ENCODE peak calls at places on chromosomes 6 and 20, in ten cellular contexts. K, D, C, H, V, E, A, L, M and X are unnamed samples. For H3K9me3, the result is how much of the 10 kb centered on the place peaks cover.

GRCh38 chr6:124573953-124574352 is 388.3 kb upstream of the RNF217 start:
- DNase-seq in H (no peak), D (no peak), V (no peak), E (no peak), A (no peak), K (no peak), M (no peak), C (no peak), L (no peak), X (no peak)

GRCh38 chr20:47050996-47051395 is 156.4 kb downstream of the EYA2 start:
- DNase-seq in M (no peak), D (no peak), C (no peak), H (no peak), K (no peak), V (no peak), L (no peak), E (no peak), A (no peak), X (no peak)

GRCh38 chr6:37381579-37381978 is 27.8 kb downstream of the RNF8 start:
- DNase-seq in E (no peak), H (peak), A (peak), K (no peak), M (no peak), C (peak), V (no peak), L (no peak), D (peak), X (no peak)

GRCh38 chr6:27138837-27139752 is 108.4 kb upstream of the PRSS16 start:
- DNase-seq in D (no peak), M (peak), H (peak), K (no peak), C (no peak), E (peak), V (no peak), A (no peak), L (peak), X (peak)

GRCh38 chr6:149132336-149132735 is 185.2 kb upstream of the TAB2 start:
- DNase-seq in M (no peak), D (no peak), L (no peak), V (no peak), E (no peak), K (no peak), H (peak), A (no peak), C (no peak), X (no peak)

GRCh38 chr6:117550078-117550600 is 52.2 kb downstream of the GOPC start:
- DNase-seq in H (no peak), A (no peak), D (peak), V (no peak), K (no peak), M (no peak), C (no peak), E (no peak), L (no peak), X (no peak)

GRCh38 chr20:47298624-47299023 is 57.9 kb downstream of the ZMYND8 start:
- DNase-seq in L (no peak), C (no peak), A (no peak), K (no peak), H (no peak), V (no peak), M (no peak), E (no peak), D (no peak), X (no peak)

GRCh38 chr6:47105469-47106188 is 63.5 kb upstream of the ADGRF1 start:
- DNase-seq in A (no peak), K (no peak), C (no peak), D (no peak), H (no peak), E (no peak), L (no peak), V (no peak), M (no peak), X (peak)

GRCh38 chr20:60446273-60447111 is 488.3 kb downstream of the CDH26 start:
- DNase-seq in H (no peak), D (no peak), V (no peak), E (no peak), L (no peak), M (no peak), C (no peak), A (peak), K (no peak), X (peak)

GRCh38 chr20:58103961-58104360 is 124.5 kb downstream of the ANKRD60 start:
- DNase-seq in L (no peak), V (no peak), C (no peak), M (no peak), A (no peak), K (no peak), D (no peak), E (no peak), H (no peak), X (no peak)

GRCh38 chr6:160912411-160912810 is 79.2 kb upstream of the MAP3K4 start:
- DNase-seq in C (no peak), D (no peak), M (no peak), E (no peak), A (no peak), H (no peak), V (no peak), L (no peak), K (no peak), X (no peak)

GRCh38 chr6:89777455-89777854 is 42.1 kb downstream of the MDN1 start:
- DNase-seq in M (no peak), E (no peak), C (no peak), K (no peak), H (no peak), D (no peak), A (no peak), L (no peak), V (no peak), X (no peak)

GRCh38 chr20:53611449-53611894 is 17.8 kb upstream of the ZNF217 start:
- DNase-seq in M (no peak), C (no peak), K (no peak), H (no peak), L (no peak), A (peak), V (no peak), D (peak), E (no peak), X (peak)

GRCh38 chr6:158323561-158323958 is 11.3 kb downstream of the TULP4 start:
- DNase-seq in H (no peak), L (no peak), V (no peak), K (no peak), D (no peak), M (no peak), C (no peak), E (no peak), A (no peak), X (no peak)

GRCh38 chr20:61303217-61303616 is 51.2 kb downstream of the CDH4 start:
- DNase-seq in V (no peak), L (no peak), M (no peak), H (no peak), D (no peak), E (no peak), K (no peak), C (no peak), A (no peak), X (peak)

GRCh38 chr6:149938571-149939462 is 3.0 kb upstream of the ULBP2 start:
- DNase-seq in E (peak), K (no peak), M (no peak), V (no peak), C (no peak), D (no peak), L (no peak), A (no peak), H (no peak), X (peak)

GRCh38 chr6:157688960-157689599 is 134.0 kb upstream of the SNX9 start:
- DNase-seq in E (no peak), C (peak), H (peak), A (no peak), K (no peak), L (peak), D (no peak), M (no peak), V (no peak), X (peak)

GRCh38 chr6:77416839-77417238 is 46.5 kb downstream of the HTR1B start:
- DNase-seq in E (no peak), D (no peak), V (no peak), L (no peak), H (no peak), M (no peak), A (no peak), C (no peak), K (no peak), X (no peak)

GRCh38 chr6:169571123-169571962 is 130.5 kb downstream of the WDR27 start:
- DNase-seq in K (no peak), C (no peak), E (no peak), V (no peak), M (no peak), L (no peak), A (peak), D (no peak), H (no peak), X (peak)

GRCh38 chr6:108732101-108732870 is 115.9 kb upstream of the ARMC2 start:
- DNase-seq in H (peak), L (no peak), K (no peak), M (no peak), V (no peak), C (no peak), D (no peak), E (no peak), A (peak), X (peak)

GRCh38 chr6:2378891-2379652 is 133.7 kb upstream of the GMDS start:
- DNase-seq in V (no peak), M (no peak), A (peak), C (no peak), H (no peak), L (no peak), D (peak), K (no peak), E (no peak), X (peak)

GRCh38 chr6:38239719-38240451 is 399.8 kb downstream of the BTBD9 start:
- DNase-seq in H (no peak), K (no peak), M (no peak), L (no peak), D (no peak), E (no peak), A (peak), V (no peak), C (no peak), X (peak)

GRCh38 chr6:56984374-56984773 is 29.5 kb downstream of the BEND6 start:
- DNase-seq in K (no peak), L (no peak), V (no peak), C (no peak), A (peak), E (no peak), M (no peak), D (no peak), H (no peak), X (no peak)

GRCh38 chr6:85470023-85470410 is 20.1 kb downstream of the NT5E start:
- DNase-seq in L (no peak), K (no peak), E (no peak), H (no peak), M (no peak), V (no peak), A (peak), C (no peak), D (no peak), X (no peak)

GRCh38 chr20:53656653-53657288 is 63.1 kb upstream of the ZNF217 start:
- DNase-seq in E (no peak), D (no peak), H (no peak), C (no peak), M (no peak), L (no peak), V (no peak), K (no peak), A (peak), X (no peak)

GRCh38 chr20:49624317-49624716 is 56.4 kb upstream of the PTGIS start:
- DNase-seq in H (no peak), D (no peak), A (no peak), V (no peak), C (no peak), K (no peak), E (no peak), L (no peak), M (no peak), X (no peak)

GRCh38 chr6:168574699-168575195 is 133.8 kb downstream of the SMOC2 start:
- DNase-seq in L (no peak), H (peak), M (peak), C (no peak), A (no peak), E (peak), V (peak), D (no peak), K (peak), X (no peak)

GRCh38 chr20:5899444-5899843 is 50.9 kb downstream of the TRMT6 start:
- DNase-seq in M (no peak), K (no peak), V (no peak), D (no peak), E (no peak), C (no peak), A (no peak), L (no peak), H (no peak), X (no peak)

GRCh38 chr6:53557005-53557715 is 12.3 kb upstream of the GCLC start:
- DNase-seq in V (no peak), C (no peak), L (no peak), D (no peak), A (no peak), K (no peak), M (no peak), E (no peak), H (no peak), X (no peak)
- H3K9me3 ChIP-seq in V (under half), C (under half), L (under half), D (under half), A (under half), K (under half), M (under half), E (under half), H (under half), X (under half)

GRCh38 chr6:42091718-42092023 is 41.3 kb downstream of the TAF8 start:
- DNase-seq in A (no peak), K (no peak), M (no peak), L (no peak), C (no peak), V (no peak), H (no peak), E (peak), D (no peak), X (no peak)

GRCh38 chr6:42093582-42094329 is 43.4 kb downstream of the TAF8 start:
- DNase-seq in L (no peak), H (peak), V (no peak), K (no peak), M (peak), A (no peak), D (no peak), E (peak), C (no peak), X (no peak)

GRCh38 chr6:42090819-42091717 is 40.7 kb downstream of the TAF8 start:
- DNase-seq in L (no peak), E (no peak), M (no peak), A (no peak), K (no peak), H (no peak), V (no peak), D (no peak), C (no peak), X (no peak)

GRCh38 chr6:42095776-42096541 is 45.6 kb downstream of the TAF8 start:
- DNase-seq in M (no peak), K (no peak), D (no peak), A (no peak), L (no peak), H (peak), V (no peak), E (peak), C (no peak), X (no peak)

DNA sequence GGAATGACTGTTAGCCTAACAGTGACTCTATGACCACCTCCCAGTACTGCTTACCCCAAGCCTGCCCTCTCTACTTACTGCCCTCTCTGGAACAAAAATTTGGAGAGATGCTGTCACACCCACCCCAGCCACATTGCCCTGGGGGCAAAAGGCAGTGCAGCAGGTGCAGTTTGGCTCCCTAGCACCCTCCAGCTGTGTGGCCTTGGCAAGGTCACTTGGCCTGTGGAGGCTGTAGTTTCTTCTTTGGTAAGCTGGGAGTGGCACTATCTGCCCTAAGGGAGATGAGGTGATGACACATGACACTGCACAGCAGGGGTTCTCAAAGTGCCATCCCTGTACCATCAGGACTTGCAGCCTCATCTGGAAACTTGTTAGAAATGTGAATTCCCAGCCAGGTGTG is 44.7 kb downstream of the TAF8 start:
- DNase-seq in K (no peak), L (no peak), H (no peak), C (no peak), M (no peak), V (no peak), D (no peak), E (peak), A (no peak), X (no peak)
- TF ChIP-seq CTCF in K (no peak), L (no peak), H (no peak), C (no peak), M (no peak), V (no peak), D (no peak), E (no peak), A (no peak), X (no peak)

DNA sequence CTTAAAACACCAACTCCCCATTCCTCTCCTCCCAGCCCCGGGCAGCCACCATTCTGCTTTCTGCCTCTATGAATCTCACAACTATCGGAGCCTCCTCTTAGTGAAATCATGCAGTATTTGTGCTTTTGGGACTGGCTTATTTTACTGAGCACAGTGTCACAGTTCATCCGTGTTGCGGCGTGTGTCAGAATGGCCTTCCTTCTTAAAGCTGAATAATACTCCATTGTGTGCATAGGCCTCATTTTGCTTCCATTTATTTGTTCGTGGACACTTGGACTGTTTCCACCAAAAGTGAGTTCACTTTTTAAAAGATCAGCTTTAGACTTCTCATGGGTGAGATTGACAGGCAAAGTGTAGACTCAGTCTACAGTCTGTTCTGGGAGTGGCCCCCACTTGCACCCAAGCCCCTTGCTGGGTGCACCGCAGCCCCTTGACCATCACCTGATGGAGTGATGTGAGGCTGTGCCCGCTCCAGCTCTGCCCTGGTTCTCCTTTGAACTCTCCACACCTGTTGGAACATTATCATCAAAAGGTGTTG is 12.6 kb downstream of the DUSP22 start:
- DNase-seq in D (no peak), V (no peak), K (no peak), A (no peak), E (no peak), M (no peak), H (no peak), C (no peak), L (no peak), X (no peak)
- H3K9me3 ChIP-seq in D (under half), V (under half), K (under half), A (under half), E (under half), M (under half), H (under half), C (under half), L (under half), X (under half)

DNA sequence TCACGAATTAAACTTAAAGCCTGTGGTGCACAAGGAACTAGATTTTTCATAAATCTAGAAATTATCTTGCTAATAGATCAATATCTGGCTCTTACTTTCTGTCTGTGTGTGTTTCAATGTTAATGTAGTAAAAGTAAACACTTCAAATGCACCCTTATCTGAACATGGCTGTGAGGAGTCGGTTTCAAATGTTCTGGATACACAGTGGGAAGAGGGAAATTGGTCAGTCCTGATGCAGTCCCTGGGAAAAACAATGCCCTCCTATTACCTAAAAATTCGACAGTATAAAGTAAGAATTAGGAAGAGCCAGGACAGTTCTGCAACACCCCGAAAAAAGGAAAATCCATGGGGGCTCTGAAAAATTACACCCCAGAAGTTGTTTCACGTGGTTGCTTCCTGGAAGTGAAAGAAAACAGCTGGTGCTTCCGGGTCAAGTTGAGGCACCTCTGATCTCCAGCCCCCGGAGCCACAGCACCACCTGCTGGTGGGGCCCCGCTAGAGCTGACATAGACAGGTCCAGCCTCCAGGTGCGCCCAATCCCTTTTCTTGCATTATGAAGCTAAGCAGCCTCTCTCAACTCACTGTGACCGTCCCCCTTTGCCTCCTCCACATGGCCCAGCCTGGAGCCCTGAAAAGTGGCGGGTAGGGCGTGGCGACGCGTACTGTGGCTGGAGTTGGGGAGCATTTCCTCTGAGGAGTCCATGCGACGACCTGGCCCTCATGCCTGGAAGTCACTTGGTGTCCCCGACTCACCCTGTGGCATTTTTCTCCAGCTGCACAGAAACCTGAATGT is 8.3 kb downstream of the SEMG2 start:
- DNase-seq in M (peak), E (peak), H (peak), A (no peak), L (peak), K (no peak), C (no peak), V (no peak), D (no peak), X (no peak)
- TF ChIP-seq CTCF in M (peak), E (peak), H (peak), A (peak), L (peak), K (no peak), C (no peak), V (no peak), D (peak), X (peak)

GRCh38 chr20:1855113-1855512 is 40.1 kb upstream of the SIRPA start:
- DNase-seq in D (no peak), H (no peak), E (no peak), C (no peak), L (no peak), V (no peak), M (no peak), A (no peak), K (no peak), X (no peak)
- H3K9me3 ChIP-seq in D (under half), H (under half), E (under half), C (under half), L (under half), V (under half), M (under half), A (under half), K (under half), X (under half)

GRCh38 chr6:24933868-24934401 is 1.8 kb downstream of the RIPOR2 start:
- DNase-seq in E (no peak), D (no peak), A (no peak), K (no peak), L (no peak), C (no peak), M (no peak), V (no peak), H (peak), X (no peak)
- TF ChIP-seq CTCF in E (peak), D (peak), A (peak), K (no peak), L (peak), C (no peak), M (peak), V (no peak), H (peak), X (peak)